ENCODE peak calls at places on chromosome 1, in eight cellular contexts. F is activated CD4-positive, alpha-beta T cell treated with anti-CD3 and anti-CD28 coated beads for 4 hours; Y is epithelial cell of proximal tubule; K is cardiac muscle cell; B is PC-3; D is hippocampal formation; M is glutamatergic neuron; P is kidney epithelial cell. H is an unnamed sample.

GRCh38 chr1:228691926-228692325 is 43.4 kb upstream of the RHOU start:
- DNase-seq in B (peak), M (no peak), K (peak), P (peak), Y (peak), F (no peak), D (peak), H (peak)

GRCh38 chr1:88742546-88742945 is 58.5 kb downstream of the PKN2 start:
- DNase-seq in D (no peak), K (peak), F (no peak), M (no peak), B (no peak), P (no peak), Y (no peak), H (no peak)

GRCh38 chr1:178724734-178725602 is at the start of gene RALGPS2:
- DNase-seq in F (peak), P (peak), Y (no peak), M (peak), K (peak), B (peak), D (peak), H (peak)

GRCh38 chr1:101290922-101291561 is 54.2 kb downstream of the S1PR1 start:
- DNase-seq in D (no peak), M (no peak), Y (no peak), K (no peak), P (no peak), F (no peak), B (no peak), H (no peak)

GRCh38 chr1:9126511-9126910 is 2.4 kb downstream of the GPR157 start:
- DNase-seq in B (peak), M (no peak), K (no peak), Y (no peak), P (no peak), F (no peak), D (no peak), H (no peak)

GRCh38 chr1:208170252-208170651 is 73.9 kb downstream of the PLXNA2 start:
- DNase-seq in F (no peak), Y (no peak), P (no peak), M (peak), K (no peak), B (no peak), D (no peak), H (no peak)

GRCh38 chr1:221292652-221293051 is 413.4 kb downstream of the HLX start:
- DNase-seq in Y (no peak), M (no peak), B (no peak), D (no peak), K (no peak), P (no peak), F (no peak), H (no peak)

GRCh38 chr1:65469889-65470340 is 49.4 kb downstream of the LEPR start:
- DNase-seq in M (no peak), D (no peak), K (peak), B (no peak), P (no peak), F (no peak), Y (no peak), H (no peak)

GRCh38 chr1:228983661-228984060 is 248.4 kb downstream of the RHOU start:
- DNase-seq in B (no peak), D (no peak), K (no peak), Y (no peak), M (no peak), P (no peak), F (no peak), H (no peak)

GRCh38 chr1:61692155-61692783 is 32.7 kb downstream of the TM2D1 start:
- DNase-seq in P (no peak), B (peak), Y (no peak), M (no peak), D (no peak), K (peak), F (no peak), H (no peak)

GRCh38 chr1:94247146-94248094 is 10.0 kb upstream of the ARHGAP29 start:
- DNase-seq in K (peak), D (no peak), M (peak), P (no peak), Y (no peak), F (no peak), B (peak), H (no peak)

GRCh38 chr1:241942738-241943137 is 14.8 kb upstream of the BECN2 start:
- DNase-seq in B (peak), D (no peak), M (no peak), F (no peak), Y (no peak), P (no peak), K (no peak), H (no peak)